ENCODE peak calls at places on chromosomes 12 and 14, in ten cellular contexts. M is M059J; B is ELR; F is activated T-cell treated with anti-CD3 and anti-CD28 coated beads for 48 hours; O is RCC 7860; Z is gastrocnemius medialis; K is stimulated activated CD4-positive, alpha-beta T cell treated with anti-CD3 and anti-CD28 coated beads, Interleukin-15, amount 100 ng/mL, for 1 hour; D is astrocyte of the cerebellum; A is hypothalamus; Q is esophagus muscularis mucosa. L is an unnamed sample.

GRCh38 chr14:21852061-21852664 is 178.5 kb upstream of the OR4E1 start:
- DNase-seq in M (no peak), B (peak; percentile 34), F (peak; percentile 59), O (no peak), Z (no peak), K (peak; percentile 58), D (no peak), A (no peak), Q (no peak), L (no peak)

GRCh38 chr14:59362533-59362932 is 102.6 kb downstream of the GPR135 start:
- DNase-seq in M (peak; percentile 58), B (peak; percentile 54), F (no peak), O (no peak), Z (no peak), K (no peak), D (no peak), A (no peak), Q (no peak), L (no peak)

GRCh38 chr14:70359076-70359424 is 433 bp downstream of the COX16 start:
- DNase-seq in M (no peak), B (no peak), F (no peak), O (no peak), Z (no peak), K (no peak), D (peak; percentile 8), A (no peak), Q (no peak), L (no peak)

GRCh38 chr12:46585854-46586621 is 213.5 kb upstream of the SLC38A2 start:
- DNase-seq in M (peak; percentile 54), B (peak; percentile 81), F (no peak), O (peak; percentile 48), Z (no peak), K (no peak), D (peak; percentile 16), A (no peak), Q (no peak), L (peak; percentile 38)

GRCh38 chr12:59142175-59142574 is 221.9 kb upstream of the LRIG3 start:
- DNase-seq in M (no peak), B (no peak), F (no peak), O (no peak), Z (no peak), K (no peak), D (no peak), A (no peak), Q (no peak), L (no peak)

GRCh38 chr12:23771230-23771949 is 178.1 kb downstream of the SOX5 start:
- DNase-seq in M (peak; percentile 2), B (no peak), F (no peak), O (no peak), Z (peak; percentile 27), K (no peak), D (no peak), A (peak; percentile 74), Q (no peak), L (no peak)

GRCh38 chr12:96098631-96099030 is 63.2 kb upstream of the LTA4H start:
- DNase-seq in M (no peak), B (no peak), F (no peak), O (no peak), Z (no peak), K (no peak), D (no peak), A (no peak), Q (no peak), L (no peak)

GRCh38 chr12:79676579-79676978 is 14.2 kb downstream of the PAWR start:
- DNase-seq in M (no peak), B (no peak), F (no peak), O (no peak), Z (no peak), K (no peak), D (no peak), A (no peak), Q (no peak), L (no peak)

GRCh38 chr12:6605425-6606330 is 1.5 kb downstream of the CHD4 start:
- DNase-seq in M (peak; percentile 59), B (peak; percentile 49), F (no peak), O (no peak), Z (no peak), K (no peak), D (no peak), A (no peak), Q (no peak), L (no peak)

GRCh38 chr12:116346751-116347150 is 69.3 kb upstream of the MED13L start:
- DNase-seq in M (peak; percentile 81), B (peak; percentile 87), F (no peak), O (peak; percentile 49), Z (no peak), K (no peak), D (peak; percentile 78), A (no peak), Q (no peak), L (peak; percentile 64)

GRCh38 chr12:115964626-115965025 is 312.9 kb downstream of the MED13L start:
- DNase-seq in M (no peak), B (no peak), F (no peak), O (no peak), Z (no peak), K (no peak), D (no peak), A (no peak), Q (no peak), L (no peak)

GRCh38 chr14:99688629-99689028 is 4.5 kb downstream of the CYP46A1 start:
- DNase-seq in M (no peak), B (no peak), F (no peak), O (no peak), Z (no peak), K (no peak), D (no peak), A (no peak), Q (no peak), L (no peak)

GRCh38 chr14:73633517-73634332 is 11.1 kb upstream of the DNAL1 start:
- DNase-seq in M (peak; percentile 71), B (peak; percentile 81), F (peak; percentile 37), O (peak; percentile 17), Z (peak; percentile 65), K (peak; percentile 29), D (peak; percentile 62), A (peak; percentile 51), Q (peak; percentile 93), L (peak; percentile 28)

GRCh38 chr14:24098927-24099813 is 5.1 kb downstream of the PCK2 start:
- DNase-seq in M (no peak), B (no peak), F (no peak), O (no peak), Z (peak; percentile 9), K (no peak), D (no peak), A (no peak), Q (no peak), L (no peak)

GRCh38 chr12:32139064-32139421 is 32.4 kb downstream of the BICD1 start:
- DNase-seq in M (peak; percentile 58), B (peak; percentile 50), F (no peak), O (no peak), Z (no peak), K (no peak), D (no peak), A (no peak), Q (no peak), L (no peak)

GRCh38 chr14:21579976-21580375 is at the start of gene OR10G3:
- DNase-seq in M (no peak), B (no peak), F (no peak), O (no peak), Z (no peak), K (no peak), D (no peak), A (no peak), Q (no peak), L (no peak)

L was measured in AG09319.